ENCODE peak calls at places on chromosome 1, in six cellular contexts. V, P, S, M, L and W are unnamed samples.

GRCh38 chr1:100485855-100486258 is 52.1 kb upstream of the GPR88 start:
- DNase-seq in M (no peak), P (no peak), S (no peak), V (no peak), L (no peak), W (no peak)

GRCh38 chr1:224212618-224213037 is 29.6 kb downstream of the DEGS1 start:
- DNase-seq in L (no peak), S (no peak), P (no peak), V (no peak), M (no peak), W (no peak)

GRCh38 chr1:109148838-109149555 is 35.1 kb downstream of the ELAPOR1 start:
- DNase-seq in V (no peak), P (no peak), S (no peak), L (no peak), M (no peak), W (no peak)

GRCh38 chr1:174769961-174770549 is 229.7 kb upstream of the CACYBP start:
- DNase-seq in V (peak), S (no peak), L (no peak), M (no peak), P (peak), W (peak)

GRCh38 chr1:99571092-99571734 is 74.7 kb upstream of the PALMD start:
- DNase-seq in M (no peak), V (no peak), P (no peak), L (no peak), S (no peak), W (no peak)

GRCh38 chr1:164765557-164765956 is 206.6 kb downstream of the PBX1 start:
- DNase-seq in M (no peak), V (no peak), P (peak), S (no peak), L (no peak), W (peak)

GRCh38 chr1:29689372-29690030 is 453.2 kb downstream of the PTPRU start:
- DNase-seq in V (no peak), S (no peak), M (no peak), L (no peak), P (no peak), W (no peak)

GRCh38 chr1:91948501-91949355 is 473 bp upstream of the BRDT start:
- DNase-seq in S (no peak), M (peak), P (no peak), L (peak), V (no peak), W (no peak)